ENCODE peak calls at places on chromosomes 3 and 15, in nine cellular contexts. L, V, Z, B, C, F, T, X and W are unnamed samples.
A peak's percentile ranks its signal among the peaks of the same experiment; 100 is the strongest.

GRCh38 chr15:74423443-74424257 is 10.1 kb downstream of the SEMA7A start:
- DNase-seq in L (no peak), V (no peak), Z (no peak), B (no peak), C (peak; percentile 54), F (no peak), T (no peak), X (no peak), W (no peak)

GRCh38 chr3:136862611-136862951 is 573 bp downstream of the NCK1 start:
- DNase-seq in L (peak; percentile 56), V (no peak), Z (peak; percentile 40), B (peak; percentile 57), C (peak; percentile 24), F (peak; percentile 67), T (no peak), X (peak; percentile 16), W (peak; percentile 26)

GRCh38 chr3:8854656-8855055 is 85.2 kb upstream of the OXTR start:
- DNase-seq in L (no peak), V (no peak), Z (no peak), B (peak; percentile 65), C (no peak), F (no peak), T (no peak), X (peak; percentile 18), W (no peak)

GRCh38 chr3:134713673-134714072 is 62.9 kb upstream of the KY start:
- DNase-seq in L (no peak), V (no peak), Z (no peak), B (no peak), C (no peak), F (no peak), T (no peak), X (no peak), W (no peak)

GRCh38 chr3:12489832-12490231 is 5.6 kb downstream of the TSEN2 start:
- DNase-seq in L (no peak), V (no peak), Z (no peak), B (no peak), C (no peak), F (no peak), T (no peak), X (no peak), W (no peak)

GRCh38 chr3:94234177-94234788 is 171.4 kb downstream of the NSUN3 start:
- DNase-seq in L (no peak), V (peak; percentile 55), Z (peak; percentile 46), B (peak; percentile 44), C (peak; percentile 22), F (no peak), T (no peak), X (no peak), W (no peak)

GRCh38 chr3:41102053-41102556 is 97.2 kb upstream of the CTNNB1 start:
- DNase-seq in L (no peak), V (peak; percentile 50), Z (no peak), B (no peak), C (no peak), F (no peak), T (no peak), X (no peak), W (no peak)

GRCh38 chr3:141122455-141123030 is 71.4 kb downstream of the SPSB4 start:
- DNase-seq in L (no peak), V (no peak), Z (no peak), B (no peak), C (no peak), F (no peak), T (no peak), X (no peak), W (no peak)

GRCh38 chr3:196660381-196661166 is 21.1 kb downstream of the NRROS start:
- DNase-seq in L (no peak), V (no peak), Z (no peak), B (no peak), C (no peak), F (no peak), T (no peak), X (no peak), W (no peak)

GRCh38 chr15:67444100-67444499 is 76.8 kb upstream of the C15orf61 start:
- DNase-seq in L (no peak), V (no peak), Z (no peak), B (no peak), C (no peak), F (no peak), T (no peak), X (no peak), W (no peak)

GRCh38 chr15:92968926-92969664 is 69.0 kb downstream of the CHD2 start:
- DNase-seq in L (no peak), V (no peak), Z (no peak), B (no peak), C (no peak), F (no peak), T (no peak), X (no peak), W (no peak)

GRCh38 chr15:25192651-25193050 is 237.9 kb downstream of the SNRPN start:
- DNase-seq in L (no peak), V (no peak), Z (no peak), B (no peak), C (no peak), F (no peak), T (no peak), X (no peak), W (no peak)
- H3K9me3 ChIP-seq in L (peaks cover 50% of the 10 kb centered on the region), V (no peaks in the 10 kb centered on the region), Z (peaks cover 4% of the 10 kb centered on the region), B (peaks cover 84% of the 10 kb centered on the region), C (peaks cover 31% of the 10 kb centered on the region), F (peaks cover 96% of the 10 kb centered on the region), T (no peaks in the 10 kb centered on the region), X (peaks cover 100% of the 10 kb centered on the region), W (no peaks in the 10 kb centered on the region)

DNA sequence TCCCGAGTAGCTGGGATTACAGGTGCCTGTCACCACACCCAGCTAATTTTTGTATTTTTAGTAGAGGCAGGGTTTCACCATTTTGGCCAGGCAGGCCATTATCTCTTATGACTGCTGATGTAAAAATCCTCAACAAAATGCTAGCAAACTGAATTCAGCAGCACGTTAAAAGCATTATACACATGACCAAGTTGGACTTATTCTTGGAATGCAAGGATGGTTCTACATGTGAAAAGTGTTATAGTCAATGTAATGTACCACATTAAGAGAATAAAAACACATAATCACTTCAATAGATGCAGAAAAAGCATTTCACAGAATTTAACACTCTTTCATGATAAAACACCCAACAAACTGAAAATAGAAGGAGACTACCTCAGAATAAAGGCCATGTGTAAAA is 20.2 kb downstream of the RNF13 start:
- DNase-seq in L (no peak), V (no peak), Z (no peak), B (no peak), C (no peak), F (no peak), T (no peak), X (no peak), W (no peak)
- H3K9me3 ChIP-seq in L (peaks cover 24% of the 10 kb centered on the region), V (peaks cover 86% of the 10 kb centered on the region), Z (peaks cover 74% of the 10 kb centered on the region), B (peaks cover 12% of the 10 kb centered on the region), C (peaks cover 24% of the 10 kb centered on the region), F (peaks cover 39% of the 10 kb centered on the region), T (peaks cover 3% of the 10 kb centered on the region), X (peaks cover 12% of the 10 kb centered on the region), W (peaks cover 11% of the 10 kb centered on the region)

GRCh38 chr3:149395107-149396089 is 17.9 kb upstream of the TM4SF1 start:
- DNase-seq in L (no peak), V (no peak), Z (no peak), B (peak; percentile 67), C (no peak), F (peak; percentile 59), T (no peak), X (no peak), W (no peak)
- H3K9me3 ChIP-seq in L (no peaks in the 10 kb centered on the region), V (no peaks in the 10 kb centered on the region), Z (no peaks in the 10 kb centered on the region), B (no peaks in the 10 kb centered on the region), C (no peaks in the 10 kb centered on the region), F (no peaks in the 10 kb centered on the region), T (no peaks in the 10 kb centered on the region), X (no peaks in the 10 kb centered on the region), W (no peaks in the 10 kb centered on the region)

DNA sequence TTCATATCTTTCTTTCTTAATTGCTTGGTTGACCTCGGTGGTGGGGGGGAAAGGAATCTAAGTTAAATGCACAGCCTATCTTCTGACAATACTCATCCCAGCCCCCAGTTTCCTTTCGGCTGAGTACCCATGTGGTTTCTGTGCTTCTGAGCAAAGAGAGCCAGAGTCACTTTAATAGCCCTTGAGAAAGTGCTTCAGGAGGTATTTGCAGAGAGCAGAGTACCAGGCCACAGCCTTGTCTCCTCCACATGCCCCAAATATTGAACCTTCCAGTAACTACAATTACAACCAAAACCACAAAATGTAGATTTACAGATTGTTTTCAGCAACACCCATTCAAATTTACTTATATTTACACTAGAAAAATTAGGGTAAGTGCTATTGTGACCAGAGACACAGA is 647.4 kb downstream of the NR2F2 start:
- DNase-seq in L (no peak), V (no peak), Z (no peak), B (no peak), C (no peak), F (no peak), T (no peak), X (no peak), W (no peak)
- H3K9me3 ChIP-seq in L (no peaks in the 10 kb centered on the region), V (no peaks in the 10 kb centered on the region), Z (no peaks in the 10 kb centered on the region), B (peaks cover 11% of the 10 kb centered on the region), C (peaks cover 8% of the 10 kb centered on the region), F (no peaks in the 10 kb centered on the region), T (no peaks in the 10 kb centered on the region), X (peaks cover 2% of the 10 kb centered on the region), W (no peaks in the 10 kb centered on the region)